ENCODE peak calls at places on chromosome 10, in five cellular contexts. V is NCI-H510A; T is stimulated activated CD4-positive, alpha-beta T cell treated with anti-CD3 and anti-CD28 coated beads, Interleukin-2, amount 100 ng/mL, for 24 hours; W is NB4; Z is stimulated activated naive CD4-positive, alpha-beta T cell. G is an unnamed sample.

GRCh38 chr10:1199897-1200721 is 143.9 kb downstream of the WDR37 start:
- DNase-seq in V (no peak), T (no peak), W (no peak), Z (no peak), G (no peak)

GRCh38 chr10:42951486-42952251 is 125.2 kb upstream of the RET start:
- DNase-seq in V (no peak), T (no peak), W (no peak), Z (no peak), G (no peak)

GRCh38 chr10:74947781-74948401 is 121.5 kb downstream of the KAT6B start:
- DNase-seq in V (peak; percentile 60), T (no peak), W (no peak), Z (no peak), G (no peak)

GRCh38 chr10:107409517-107409916 is 245.0 kb upstream of the SORCS1 start:
- DNase-seq in V (no peak), T (no peak), W (peak; percentile 51), Z (no peak), G (no peak)

GRCh38 chr10:6018422-6018821 is 41.1 kb upstream of the IL15RA start:
- DNase-seq in V (no peak), T (no peak), W (no peak), Z (no peak), G (no peak)

GRCh38 chr10:5252177-5253037 is 55.8 kb downstream of the AKR1C4 start:
- DNase-seq in V (no peak), T (no peak), W (peak; percentile 4), Z (no peak), G (no peak)

GRCh38 chr10:130244031-130244927 is 108.1 kb downstream of the GLRX3 start:
- DNase-seq in V (no peak), T (no peak), W (no peak), Z (no peak), G (no peak)

GRCh38 chr10:79333513-79333912 is 13.8 kb upstream of the PPIF start:
- DNase-seq in V (no peak), T (no peak), W (no peak), Z (no peak), G (no peak)

GRCh38 chr10:49037187-49037586 is 78.1 kb downstream of the VSTM4 start:
- DNase-seq in V (no peak), T (no peak), W (peak; percentile 29), Z (no peak), G (no peak)

GRCh38 chr10:101879456-101880189 is 36.0 kb upstream of the KCNIP2 start:
- DNase-seq in V (no peak), T (no peak), W (no peak), Z (no peak), G (no peak)

GRCh38 chr10:22345301-22346086 is at the start of gene SPAG6:
- DNase-seq in V (peak; percentile 81), T (peak; percentile 71), W (no peak), Z (peak; percentile 26), G (no peak)

GRCh38 chr10:75405201-75406143 is 3.9 kb upstream of the ZNF503 start:
- DNase-seq in V (peak; percentile 51), T (no peak), W (no peak), Z (no peak), G (no peak)

GRCh38 chr10:124545346-124545745 is 83.7 kb downstream of the LHPP start:
- DNase-seq in V (peak; percentile 21), T (no peak), W (no peak), Z (no peak), G (no peak)

GRCh38 chr10:127678091-127678490 is 58.9 kb upstream of the FOXI2 start:
- DNase-seq in V (no peak), T (no peak), W (no peak), Z (no peak), G (no peak)